ENCODE peak calls at places on chromosomes 4 and X, in seven cellular contexts. E is GM19239; G is HT-29; F is H9; I is NCI-H1436; Q is AG09319; V is activated CD4-positive, CD25-positive, alpha-beta regulatory T cell treated with anti-CD3 and anti-CD28 coated beads, Interleukin-2, amount 50 U/mL, for 16 hours. Z is an unnamed sample.

GRCh38 chrX:115038406-115038805 is 21.0 kb upstream of the IL13RA2 start:
- DNase-seq in E (no peak), G (no peak), F (no peak), I (no peak), Q (no peak), V (no peak), Z (no peak)

GRCh38 chrX:107102980-107103379 is 15.6 kb downstream of the RBM41 start:
- DNase-seq in E (no peak), G (peak), F (no peak), I (no peak), Q (no peak), V (no peak), Z (no peak)

GRCh38 chr4:87529187-87529586 is at the start of gene SPARCL1:
- DNase-seq in E (no peak), G (no peak), F (no peak), I (no peak), Q (no peak), V (no peak), Z (no peak)

GRCh38 chr4:15197005-15197404 is 194.7 kb downstream of the CPEB2 start:
- DNase-seq in E (no peak), G (peak), F (peak), I (no peak), Q (no peak), V (no peak), Z (no peak)

GRCh38 chr4:168569066-168569908 is 72.4 kb downstream of the PALLD start:
- DNase-seq in E (no peak), G (peak), F (no peak), I (peak), Q (no peak), V (no peak), Z (no peak)

GRCh38 chr4:40908297-40908696 is 158.5 kb downstream of the NSUN7 start:
- DNase-seq in E (no peak), G (peak), F (peak), I (no peak), Q (no peak), V (no peak), Z (no peak)

GRCh38 chr4:86818211-86818610 is 31.0 kb downstream of the SLC10A6 start:
- DNase-seq in E (no peak), G (peak), F (no peak), I (no peak), Q (no peak), V (no peak), Z (no peak)

GRCh38 chr4:138051157-138051556 is 191.0 kb downstream of the SLC7A11 start:
- DNase-seq in E (no peak), G (no peak), F (no peak), I (no peak), Q (no peak), V (no peak), Z (no peak)

GRCh38 chrX:72120798-72121197 is 10.9 kb downstream of the RTL5 start:
- DNase-seq in E (no peak), G (no peak), F (no peak), I (no peak), Q (no peak), V (no peak), Z (no peak)

GRCh38 chr4:183444953-183445543 is 612 bp downstream of the CDKN2AIP start:
- DNase-seq in E (no peak), G (no peak), F (no peak), I (no peak), Q (no peak), V (no peak), Z (no peak)

GRCh38 chrX:153903991-153904957 is at the start of gene AVPR2:
- DNase-seq in E (no peak), G (no peak), F (peak), I (no peak), Q (no peak), V (no peak), Z (no peak)

GRCh38 chr4:146514651-146515379 is 6.9 kb downstream of the SLC10A7 start:
- DNase-seq in E (no peak), G (no peak), F (peak), I (no peak), Q (no peak), V (no peak), Z (no peak)

GRCh38 chr4:129362685-129363274 is 266.8 kb downstream of the C4orf33 start:
- DNase-seq in E (peak), G (peak), F (peak), I (peak), Q (peak), V (no peak), Z (peak)

GRCh38 chrX:78652971-78653822 is 5.9 kb downstream of the RTL3 start:
- DNase-seq in E (no peak), G (peak), F (no peak), I (no peak), Q (no peak), V (no peak), Z (no peak)

GRCh38 chrX:70386240-70386639 is 36.9 kb upstream of the GDPD2 start:
- DNase-seq in E (no peak), G (no peak), F (no peak), I (no peak), Q (no peak), V (no peak), Z (no peak)

GRCh38 chr4:187436251-187436650 is 559.3 kb upstream of the ZFP42 start:
- DNase-seq in E (no peak), G (no peak), F (no peak), I (no peak), Q (no peak), V (no peak), Z (no peak)

GRCh38 chr4:26325191-26325590 is 4.4 kb downstream of the RBPJ start:
- DNase-seq in E (no peak), G (peak), F (no peak), I (peak), Q (no peak), V (no peak), Z (peak)

GRCh38 chr4:59180969-59181368 is 2019.2 kb upstream of the ADGRL3 start:
- DNase-seq in E (no peak), G (no peak), F (no peak), I (no peak), Q (no peak), V (no peak), Z (no peak)

GRCh38 chr4:164779811-164780216 is 25.9 kb downstream of the SMIM31 start:
- DNase-seq in E (peak), G (peak), F (peak), I (peak), Q (peak), V (no peak), Z (peak)

GRCh38 chr4:129218355-129218754 is 122.4 kb downstream of the C4orf33 start:
- DNase-seq in E (no peak), G (peak), F (no peak), I (peak), Q (no peak), V (no peak), Z (peak)

GRCh38 chrX:46770006-46770816 is 11.3 kb upstream of the SLC9A7 start:
- DNase-seq in E (no peak), G (no peak), F (no peak), I (no peak), Q (no peak), V (no peak), Z (no peak)

GRCh38 chrX:23554304-23554703 is 113.0 kb upstream of the PRDX4 start:
- DNase-seq in E (no peak), G (peak), F (no peak), I (no peak), Q (peak), V (no peak), Z (peak)

GRCh38 chr4:1779588-1780382 is 13.3 kb upstream of the FGFR3 start:
- DNase-seq in E (no peak), G (no peak), F (no peak), I (no peak), Q (no peak), V (no peak), Z (no peak)

GRCh38 chrX:2500091-2500680 is 590 bp downstream of the DHRSX start:
- DNase-seq in E (peak), G (peak), F (peak), I (no peak), Q (no peak), V (no peak), Z (no peak)

GRCh38 chrX:153934473-153935325 is at the start of gene NAA10:
- DNase-seq in E (peak), G (peak), F (peak), I (peak), Q (peak), V (no peak), Z (peak)

GRCh38 chrX:10106801-10107200 is 50.0 kb upstream of the CLCN4 start:
- DNase-seq in E (no peak), G (no peak), F (no peak), I (no peak), Q (no peak), V (peak), Z (no peak)

GRCh38 chr4:1195894-1196401 is 23.6 kb upstream of the SPON2 start:
- DNase-seq in E (no peak), G (no peak), F (no peak), I (no peak), Q (no peak), V (no peak), Z (no peak)

GRCh38 chr4:34158883-34159282 is 2085.4 kb downstream of the ARAP2 start:
- DNase-seq in E (no peak), G (no peak), F (no peak), I (no peak), Q (no peak), V (no peak), Z (no peak)

Z was measured in NCI-H2081.